ENCODE peak calls at places on chromosomes 12 and 14, in six cellular contexts. K is brain microvascular endothelial cell, N is testis, C is activated B cell treated with CpG ODN at 0.5 μM for 24 hours, B is body of pancreas, Z is epithelial cell of esophagus. O is an unnamed sample.

GRCh38 chr12:124520258-124520657 is 47.2 kb downstream of the NCOR2 start:
- DNase-seq in K (no peak), N (no peak), C (no peak), B (peak), Z (peak), O (no peak)

GRCh38 chr12:110073049-110073831 is 24.9 kb upstream of the C12orf76 start:
- DNase-seq in K (no peak), N (peak), C (no peak), B (peak), Z (no peak), O (no peak)

GRCh38 chr14:36748814-36749213 is 87.2 kb downstream of the PAX9 start:
- DNase-seq in K (no peak), N (no peak), C (no peak), B (no peak), Z (no peak), O (no peak)

GRCh38 chr14:71799831-71800230 is 132.4 kb upstream of the RGS6 start:
- DNase-seq in K (no peak), N (no peak), C (no peak), B (no peak), Z (no peak), O (no peak)

GRCh38 chr12:131038961-131039360 is 85.3 kb downstream of the ADGRD1 start:
- DNase-seq in K (no peak), N (no peak), C (no peak), B (no peak), Z (no peak), O (no peak)

GRCh38 chr12:31687101-31687527 is 27.6 kb downstream of the ETFBKMT start:
- DNase-seq in K (no peak), N (no peak), C (peak), B (no peak), Z (no peak), O (no peak)

GRCh38 chr12:24228371-24228770 is 278.9 kb upstream of the SOX5 start:
- DNase-seq in K (no peak), N (no peak), C (no peak), B (no peak), Z (no peak), O (no peak)

GRCh38 chr12:52370906-52371608 is 3.8 kb upstream of the KRT85 start:
- DNase-seq in K (peak), N (peak), C (no peak), B (peak), Z (no peak), O (no peak)

GRCh38 chr14:52023518-52023917 is 34.2 kb downstream of the RTRAF start:
- DNase-seq in K (peak), N (no peak), C (no peak), B (peak), Z (peak), O (no peak)

GRCh38 chr14:104694475-104694950 is 5.1 kb downstream of the INF2 start:
- DNase-seq in K (no peak), N (peak), C (no peak), B (no peak), Z (no peak), O (no peak)

GRCh38 chr12:131276501-131277185 is 322.9 kb downstream of the ADGRD1 start:
- DNase-seq in K (no peak), N (no peak), C (no peak), B (no peak), Z (no peak), O (no peak)

GRCh38 chr14:23550827-23551265 is 719 bp downstream of the ZFHX2 start:
- DNase-seq in K (no peak), N (no peak), C (no peak), B (no peak), Z (no peak), O (no peak)

GRCh38 chr12:125178222-125178621 is 113.0 kb downstream of the AACS start:
- DNase-seq in K (no peak), N (no peak), C (no peak), B (no peak), Z (no peak), O (no peak)

GRCh38 chr12:23707270-23707669 is 242.2 kb downstream of the SOX5 start:
- DNase-seq in K (no peak), N (no peak), C (no peak), B (no peak), Z (no peak), O (no peak)

GRCh38 chr12:57178213-57178612 is 30.8 kb upstream of the LRP1-AS start:
- DNase-seq in K (no peak), N (no peak), C (no peak), B (no peak), Z (no peak), O (no peak)

GRCh38 chr12:50785406-50785805 is 21.5 kb downstream of the ATF1 start:
- DNase-seq in K (peak), N (no peak), C (no peak), B (no peak), Z (no peak), O (no peak)

GRCh38 chr12:26939192-26939832 is 1.0 kb downstream of the FGFR1OP2 start:
- DNase-seq in K (no peak), N (no peak), C (no peak), B (no peak), Z (peak), O (no peak)

GRCh38 chr14:56633544-56633943 is 53.9 kb downstream of the TMEM260 start:
- DNase-seq in K (no peak), N (no peak), C (no peak), B (no peak), Z (no peak), O (no peak)

GRCh38 chr12:49924847-49925246 is 21.1 kb upstream of the FAIM2 start:
- DNase-seq in K (no peak), N (no peak), C (no peak), B (no peak), Z (no peak), O (no peak)

GRCh38 chr12:56998981-56999380 is 7.4 kb downstream of the ZBTB39 start:
- DNase-seq in K (no peak), N (no peak), C (no peak), B (no peak), Z (no peak), O (no peak)

GRCh38 chr12:28219827-28220226 is 29.6 kb downstream of the CCDC91 start:
- DNase-seq in K (no peak), N (no peak), C (no peak), B (no peak), Z (no peak), O (no peak)

GRCh38 chr12:124656214-124656516 is 88.8 kb upstream of the NCOR2 start:
- DNase-seq in K (no peak), N (no peak), C (no peak), B (no peak), Z (no peak), O (no peak)

GRCh38 chr12:67331123-67331522 is 62.0 kb downstream of the CAND1 start:
- DNase-seq in K (no peak), N (no peak), C (no peak), B (no peak), Z (no peak), O (no peak)

GRCh38 chr12:14774074-14774943 is 29.0 kb downstream of the WBP11 start:
- DNase-seq in K (peak), N (peak), C (peak), B (peak), Z (peak), O (peak)

GRCh38 chr14:78595797-78596196 is 425.6 kb downstream of the NRXN3 start:
- DNase-seq in K (no peak), N (peak), C (no peak), B (no peak), Z (peak), O (no peak)

GRCh38 chr12:8452976-8453616 is 2.7 kb upstream of the CLEC6A start:
- DNase-seq in K (no peak), N (no peak), C (no peak), B (no peak), Z (no peak), O (no peak)

GRCh38 chr12:49525942-49526341 is 12.9 kb upstream of the KCNH3 start:
- DNase-seq in K (no peak), N (no peak), C (no peak), B (no peak), Z (no peak), O (no peak)

GRCh38 chr14:89908712-89909450 is 45.6 kb downstream of the EFCAB11 start:
- DNase-seq in K (no peak), N (no peak), C (no peak), B (no peak), Z (peak), O (no peak)

GRCh38 chr12:123945441-123946151 is 27.0 kb downstream of the CCDC92 start:
- DNase-seq in K (no peak), N (no peak), C (no peak), B (no peak), Z (no peak), O (no peak)

GRCh38 chr14:32629146-32629545 is 300.0 kb downstream of the AKAP6 start:
- DNase-seq in K (no peak), N (no peak), C (no peak), B (no peak), Z (no peak), O (no peak)

GRCh38 chr14:56390859-56391258 is 188.7 kb upstream of the TMEM260 start:
- DNase-seq in K (no peak), N (no peak), C (no peak), B (no peak), Z (peak), O (no peak)

GRCh38 chr14:67359319-67359774 is 257 bp downstream of the ATP6V1D start:
- DNase-seq in K (peak), N (no peak), C (no peak), B (peak), Z (peak), O (no peak)

GRCh38 chr12:26226629-26227375 is 31.4 kb downstream of the SSPN start:
- DNase-seq in K (no peak), N (peak), C (peak), B (peak), Z (peak), O (no peak)

GRCh38 chr14:98931126-98931525 is 340.9 kb downstream of the BCL11B start:
- DNase-seq in K (no peak), N (no peak), C (no peak), B (no peak), Z (no peak), O (no peak)

GRCh38 chr14:75636100-75636692 is 24.5 kb downstream of the ERG28 start:
- DNase-seq in K (peak), N (no peak), C (no peak), B (no peak), Z (no peak), O (no peak)

GRCh38 chr14:39734306-39734705 is 302.1 kb upstream of the FBXO33 start:
- DNase-seq in K (no peak), N (no peak), C (no peak), B (no peak), Z (no peak), O (no peak)

GRCh38 chr12:93802293-93802692 is 125.1 kb downstream of the CRADD start:
- DNase-seq in K (no peak), N (no peak), C (no peak), B (no peak), Z (no peak), O (no peak)

GRCh38 chr12:93804392-93805179 is 127.4 kb downstream of the CRADD start:
- DNase-seq in K (no peak), N (no peak), C (no peak), B (no peak), Z (peak), O (no peak)

GRCh38 chr12:93805736-93806141 is 128.6 kb downstream of the CRADD start:
- DNase-seq in K (no peak), N (no peak), C (no peak), B (no peak), Z (no peak), O (no peak)

GRCh38 chr12:93803408-93803807 is 126.2 kb downstream of the CRADD start:
- DNase-seq in K (no peak), N (no peak), C (no peak), B (no peak), Z (peak), O (no peak)

DNA sequence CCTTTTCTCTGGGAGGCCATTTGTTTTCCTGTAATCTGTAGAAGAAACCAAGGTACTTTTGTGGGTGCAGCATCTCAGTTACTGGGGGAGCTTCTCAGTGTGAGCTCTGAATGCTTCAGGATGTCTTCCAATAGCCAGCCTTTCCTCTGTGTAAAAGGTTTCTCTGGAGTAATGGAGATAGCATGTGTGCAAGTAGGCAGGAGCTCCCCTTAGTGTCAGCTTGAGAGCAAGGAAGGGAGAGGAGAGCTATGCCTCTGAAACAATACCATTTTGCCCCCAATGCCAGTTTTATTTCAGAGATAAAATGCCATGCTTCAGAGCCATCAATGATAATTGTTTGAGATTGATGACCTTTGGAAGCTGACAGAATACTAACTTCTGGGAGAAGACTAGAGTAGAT is 125.5 kb downstream of the CRADD start:
- DNase-seq in K (no peak), N (no peak), C (no peak), B (no peak), Z (no peak), O (no peak)
- TF ChIP-seq CTCF in K (peak), N (no peak), C (no peak), B (no peak), Z (peak), O (no peak)

DNA sequence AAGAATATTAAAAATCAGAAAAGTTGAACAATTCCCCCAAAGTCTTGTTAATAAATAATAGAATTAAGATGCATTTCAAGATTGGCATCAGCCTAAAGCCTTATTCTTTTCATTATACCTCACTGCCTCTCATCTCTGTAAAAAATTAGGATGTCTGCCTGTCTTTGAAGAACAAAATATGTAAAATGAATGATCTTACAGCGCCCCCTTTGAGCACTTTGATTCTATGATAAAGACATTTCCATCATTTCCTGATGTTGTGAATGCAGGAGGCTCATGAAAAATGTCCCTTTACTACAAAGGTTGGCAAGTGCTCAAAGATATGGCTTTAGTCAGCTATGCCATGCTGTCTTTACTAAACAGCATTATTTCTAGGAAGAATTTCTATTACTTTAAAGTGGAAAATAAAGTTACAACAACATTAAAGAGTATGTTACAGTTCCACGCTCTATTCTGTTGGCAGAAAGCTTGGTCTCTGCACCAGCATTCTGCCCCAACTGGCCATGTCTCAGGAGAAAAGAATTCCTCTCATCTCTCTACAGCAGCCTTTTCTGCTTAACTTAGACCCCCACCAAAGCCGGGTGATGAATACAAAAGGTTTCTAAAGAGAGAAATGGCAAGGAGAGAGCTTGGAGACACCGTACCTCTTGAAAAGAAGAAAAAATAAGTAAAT is 95.1 kb downstream of the LLPH start:
- DNase-seq in K (peak), N (no peak), C (no peak), B (no peak), Z (peak), O (no peak)
- TF ChIP-seq CTCF in K (peak), N (no peak), C (no peak), B (no peak), Z (peak), O (peak)

GRCh38 chr12:103392722-103393121 is 103.0 kb downstream of the C12orf42 start:
- DNase-seq in K (no peak), N (no peak), C (no peak), B (no peak), Z (no peak), O (no peak)

GRCh38 chr12:103387385-103387784 is 108.4 kb downstream of the C12orf42 start:
- DNase-seq in K (no peak), N (no peak), C (no peak), B (no peak), Z (no peak), O (no peak)

DNA sequence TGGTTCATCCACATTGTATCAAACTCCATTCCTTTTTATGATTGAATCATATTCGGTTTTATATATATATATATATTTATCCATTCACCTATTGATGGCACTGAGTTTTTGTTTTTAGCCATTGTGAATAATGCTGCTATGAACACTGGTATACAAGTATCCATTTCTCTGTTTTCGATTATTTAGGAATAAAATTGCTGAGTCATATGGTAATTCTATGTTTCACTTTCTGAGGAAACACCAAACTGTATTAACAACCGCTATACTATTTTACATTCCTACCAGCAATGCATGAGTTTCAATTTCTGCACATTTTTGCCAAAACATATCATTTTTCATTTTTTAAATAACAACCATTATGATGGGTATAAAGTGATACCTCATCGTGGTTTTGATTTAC is 104.7 kb downstream of the C12orf42 start:
- DNase-seq in K (no peak), N (no peak), C (no peak), B (no peak), Z (no peak), O (no peak)
- TF ChIP-seq CTCF in K (no peak), N (no peak), C (no peak), B (no peak), Z (no peak), O (no peak)

GRCh38 chr12:17875230-17875629 is 214.8 kb downstream of the RERGL start:
- DNase-seq in K (no peak), N (no peak), C (no peak), B (no peak), Z (no peak), O (no peak)
- TF ChIP-seq CTCF in K (no peak), N (no peak), C (no peak), B (no peak), Z (no peak), O (no peak)

DNA sequence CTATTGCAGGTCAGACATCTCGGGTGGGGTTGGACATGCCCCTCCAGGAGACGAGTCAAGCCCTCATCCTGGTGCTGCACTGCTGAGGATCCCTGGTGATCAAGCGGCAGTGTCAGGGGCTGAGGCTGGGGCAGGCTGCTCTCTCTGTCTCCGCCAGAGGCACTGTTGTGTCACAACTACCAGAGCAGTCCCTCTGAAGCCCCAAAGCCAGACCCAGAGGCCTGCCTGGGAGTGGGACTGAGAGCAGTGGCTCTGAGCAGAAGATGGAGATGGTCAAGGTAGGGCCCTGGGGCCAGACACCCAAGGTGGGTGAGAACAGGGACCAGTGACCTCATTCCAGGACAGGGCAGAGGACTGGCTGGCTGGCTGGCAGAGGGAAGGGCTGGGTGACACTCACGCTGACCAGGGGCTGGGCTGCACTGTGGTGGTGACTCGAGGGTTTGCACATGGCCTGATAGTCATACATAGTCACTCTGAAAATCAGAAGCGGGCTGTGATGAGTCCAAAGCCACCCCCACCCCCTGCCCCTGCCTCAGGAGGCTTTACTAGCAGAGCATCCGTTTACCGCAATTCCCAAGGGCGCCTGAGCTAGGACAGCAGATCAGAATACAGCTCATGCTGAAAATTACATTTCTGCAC is 19.6 kb upstream of the LRTM2 start:
- DNase-seq in K (peak), N (no peak), C (peak), B (no peak), Z (no peak), O (peak)
- TF ChIP-seq CTCF in K (peak), N (no peak), C (no peak), B (no peak), Z (peak), O (no peak)

O was measured in natural killer cell.